ENCODE peak calls at places on chromosome 4, in eight cellular contexts. G is cardiac muscle cell, U is H1, P is body of pancreas, D is iPS DF 6.9, C is left ventricle myocardium inferior, L is tibial nerve, X is H9. E is an unnamed sample. For H3K4me1, the result is how much of the 10 kb centered on the place peaks cover.

GRCh38 chr4:95232358-95233156 is 316.2 kb downstream of the UNC5C start:
- DNase-seq in U (no peak), C (no peak), D (no peak), L (no peak), P (no peak), X (no peak), G (no peak), E (no peak)

GRCh38 chr4:33924239-33924638 is 2320.1 kb downstream of the ARAP2 start:
- DNase-seq in P (no peak), U (no peak), L (no peak), C (no peak), X (peak), G (peak), D (no peak), E (no peak)

GRCh38 chr4:24507439-24507838 is 76.9 kb downstream of the DHX15 start:
- DNase-seq in X (no peak), U (no peak), D (no peak), G (no peak), C (no peak), L (no peak), P (no peak), E (no peak)

GRCh38 chr4:78800965-78801364 is 24.8 kb downstream of the BMP2K start:
- DNase-seq in G (no peak), P (no peak), U (no peak), X (no peak), C (no peak), D (no peak), L (no peak), E (no peak)

GRCh38 chr4:143406523-143406922 is 69.8 kb downstream of the GAB1 start:
- DNase-seq in L (peak), U (no peak), X (no peak), G (no peak), C (peak), D (no peak), P (peak), E (peak)

GRCh38 chr4:10106421-10107039 is 10.1 kb downstream of the WDR1 start:
- DNase-seq in L (peak), P (peak), U (no peak), G (no peak), D (no peak), X (no peak), C (no peak), E (no peak)

GRCh38 chr4:33369366-33369899 is 2649.3 kb downstream of the PCDH7 start:
- DNase-seq in L (no peak), X (no peak), C (no peak), G (no peak), D (no peak), P (no peak), U (no peak), E (no peak)

GRCh38 chr4:181541396-181541795 is 701.8 kb upstream of the TENM3 start:
- DNase-seq in P (no peak), U (no peak), X (no peak), G (no peak), D (no peak), L (no peak), C (no peak), E (no peak)

GRCh38 chr4:190017357-190018200 is 9.5 kb downstream of the FRG2 start:
- DNase-seq in D (no peak), X (peak), L (no peak), P (no peak), C (no peak), U (peak), G (no peak), E (no peak)

GRCh38 chr4:8394125-8394524 is 46.4 kb downstream of the ACOX3 start:
- DNase-seq in L (peak), X (no peak), U (no peak), C (peak), G (no peak), D (no peak), P (peak), E (no peak)
- H3K27ac ChIP-seq in L (peak), X (no peak), U (no peak), C (peak), G (no peak), D (no peak), P (no peak), E (peak)

GRCh38 chr4:40733752-40734151 is 16.0 kb upstream of the NSUN7 start:
- DNase-seq in G (no peak), U (no peak), C (no peak), X (no peak), D (no peak), P (no peak), L (no peak), E (no peak)
- H3K4me1 ChIP-seq in G (under half), U (under half), C (under half), X (under half), D (under half), P (under half), L (under half), E (under half)

DNA sequence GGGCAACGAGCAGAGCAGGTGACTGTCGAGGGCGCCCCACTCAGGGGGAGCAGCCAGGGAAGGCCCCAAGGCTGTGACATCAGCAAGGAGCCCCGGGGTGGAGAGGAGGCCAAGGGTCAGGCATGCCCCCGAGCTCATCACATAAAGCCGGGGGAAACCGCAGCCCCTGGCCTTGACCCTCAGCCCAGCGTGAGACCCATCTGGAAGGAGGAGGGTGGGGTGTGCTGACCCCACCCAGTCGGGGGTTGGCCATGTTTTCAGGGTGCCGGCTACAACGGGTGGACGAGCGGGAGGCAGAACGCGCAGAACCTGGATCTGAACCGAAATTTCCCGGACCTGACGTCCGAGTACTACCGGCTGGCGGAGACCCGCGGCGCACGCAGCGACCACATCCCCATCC is 13.9 kb downstream of the CPZ start:
- DNase-seq in L (no peak), G (no peak), C (no peak), P (no peak), X (no peak), U (no peak), D (no peak), E (no peak)
- H3K27ac ChIP-seq in L (no peak), G (no peak), C (no peak), P (no peak), X (no peak), U (no peak), D (no peak), E (no peak)

GRCh38 chr4:182929296-182929695 is 12.1 kb upstream of the DCTD start:
- DNase-seq in G (no peak), X (no peak), P (no peak), L (no peak), D (no peak), C (no peak), U (no peak), E (no peak)

GRCh38 chr4:182924497-182924896 is 7.3 kb upstream of the DCTD start:
- DNase-seq in P (no peak), U (no peak), X (no peak), C (no peak), G (no peak), L (no peak), D (no peak), E (no peak)

GRCh38 chr4:182928061-182928460 is 10.9 kb upstream of the DCTD start:
- DNase-seq in C (no peak), G (no peak), L (no peak), X (peak), P (no peak), D (no peak), U (peak), E (no peak)

GRCh38 chr4:182925298-182925738 is 8.1 kb upstream of the DCTD start:
- DNase-seq in D (peak), P (peak), X (peak), G (peak), U (peak), L (peak), C (peak), E (peak)

DNA sequence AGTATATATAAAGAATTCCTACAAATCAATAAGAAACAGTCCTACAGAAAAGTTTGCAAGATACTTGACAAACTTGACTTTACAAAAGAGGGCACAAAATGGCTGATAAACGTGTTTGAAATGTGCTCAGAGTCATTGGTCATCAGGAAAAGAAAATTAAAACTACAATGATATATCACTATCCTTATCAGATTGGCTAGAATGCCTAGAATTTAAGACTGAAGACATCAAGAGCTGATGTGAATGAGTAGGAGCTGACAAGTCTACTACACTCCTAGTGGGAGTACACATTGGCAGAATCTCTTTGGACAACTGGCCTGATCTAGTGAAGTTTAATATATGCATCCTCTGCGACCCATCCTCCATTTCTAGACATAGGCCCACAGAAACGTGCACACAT is 10.3 kb upstream of the DCTD start:
- DNase-seq in X (no peak), U (no peak), L (no peak), C (no peak), D (no peak), G (no peak), P (no peak), E (no peak)
- H3K4me1 ChIP-seq in X (under half), U (under half), L (under half), C (under half), D (under half), G (under half), P (under half), E (under half)

E was measured in esophagus squamous epithelium.